ENCODE peak calls at places on chromosomes 4 and X, in six cellular contexts. B is mammary epithelial cell; C is GM12878; A is CD8-positive, alpha-beta T cell; R is MM.1S; Z is mucosa of descending colon. Y is an unnamed sample.
A peak's percentile ranks its signal among the peaks of the same experiment; 100 is the strongest.

GRCh38 chr4:100299441-100299840 is 109.2 kb upstream of the DDIT4L start:
- DNase-seq in R (no peak), C (no peak), B (peak; percentile 6), A (no peak), Z (no peak), Y (no peak)

GRCh38 chr4:13413719-13414437 is 70.3 kb downstream of the RAB28 start:
- DNase-seq in Z (no peak), C (no peak), R (no peak), A (no peak), B (no peak), Y (no peak)

GRCh38 chr4:158535130-158535614 is 13.5 kb downstream of the RXFP1 start:
- DNase-seq in B (peak; percentile 70), C (no peak), Z (no peak), R (peak; percentile 70), A (no peak), Y (peak; percentile 16)

GRCh38 chr4:153257966-153258365 is 53.7 kb downstream of the TRIM2 start:
- DNase-seq in Z (no peak), B (no peak), R (no peak), C (no peak), A (no peak), Y (no peak)

GRCh38 chr4:8189551-8190466 is 9.3 kb upstream of the SH3TC1 start:
- DNase-seq in B (no peak), A (no peak), C (no peak), R (no peak), Z (no peak), Y (no peak)

GRCh38 chrX:50154429-50154828 is 46.4 kb downstream of the AKAP4 start:
- DNase-seq in Z (no peak), B (no peak), R (no peak), A (no peak), C (no peak), Y (no peak)

GRCh38 chr4:99986792-99987191 is 36.7 kb upstream of the H2AZ1 start:
- DNase-seq in A (no peak), C (peak; percentile 3), B (no peak), R (peak; percentile 57), Z (no peak), Y (no peak)

GRCh38 chr4:101846550-101846949 is 56.0 kb downstream of the BANK1 start:
- DNase-seq in C (no peak), A (no peak), B (peak; percentile 35), R (no peak), Z (no peak), Y (no peak)

GRCh38 chr4:92677805-92678204 is 374.0 kb downstream of the GRID2 start:
- DNase-seq in C (no peak), Z (no peak), R (no peak), B (no peak), A (no peak), Y (no peak)

GRCh38 chr4:122997463-122998101 is 75.2 kb upstream of the NUDT6 start:
- DNase-seq in B (peak; percentile 20), R (no peak), A (no peak), C (no peak), Z (no peak), Y (no peak)

GRCh38 chr4:6893449-6894085 is 16.1 kb upstream of the TBC1D14 start:
- DNase-seq in R (no peak), A (no peak), B (no peak), Z (peak; percentile 57), C (no peak), Y (peak; percentile 73)

GRCh38 chrX:7828594-7828993 is 14.4 kb upstream of the VCX start:
- DNase-seq in B (no peak), Z (no peak), A (no peak), C (no peak), R (no peak), Y (peak; percentile 48)

GRCh38 chrX:107565916-107566602 is 62.3 kb upstream of the PRPS1 start:
- DNase-seq in A (no peak), R (no peak), C (no peak), Z (no peak), B (peak; percentile 51), Y (peak; percentile 4)

GRCh38 chr4:170391066-170391754 is 301.5 kb upstream of the AADAT start:
- DNase-seq in C (no peak), Z (no peak), R (no peak), A (no peak), B (peak; percentile 84), Y (peak; percentile 26)

GRCh38 chrX:104315555-104315954 is 60.8 kb upstream of the ESX1 start:
- DNase-seq in Z (no peak), A (no peak), B (peak; percentile 59), R (no peak), C (no peak), Y (no peak)

GRCh38 chrX:106726485-106727437 is at the start of gene RNF128:
- DNase-seq in R (peak; percentile 9), Z (peak; percentile 86), B (peak; percentile 62), A (no peak), C (no peak), Y (no peak)

GRCh38 chrX:143571521-143571920 is 54.2 kb upstream of the SPANXN3 start:
- DNase-seq in C (no peak), A (no peak), R (no peak), B (no peak), Z (no peak), Y (no peak)

GRCh38 chrX:43939187-43939926 is 33.8 kb downstream of the NDP start:
- DNase-seq in B (no peak), A (no peak), C (no peak), R (no peak), Z (no peak), Y (no peak)

GRCh38 chr4:42750831-42751230 is 93.9 kb upstream of the ATP8A1 start:
- DNase-seq in B (no peak), R (no peak), Z (no peak), A (no peak), C (no peak), Y (no peak)

GRCh38 chr4:2259036-2259540 is 2.8 kb downstream of the MXD4 start:
- DNase-seq in Z (peak; percentile 14), C (no peak), R (no peak), B (no peak), A (peak; percentile 8), Y (no peak)

GRCh38 chr4:34094114-34094513 is 2150.2 kb downstream of the ARAP2 start:
- DNase-seq in A (no peak), C (no peak), B (no peak), Z (no peak), R (no peak), Y (no peak)

GRCh38 chr4:36677122-36677521 is 395.7 kb downstream of the DTHD1 start:
- DNase-seq in Z (no peak), A (no peak), R (no peak), C (no peak), B (no peak), Y (no peak)

GRCh38 chrX:29447867-29448266 is 767.5 kb upstream of the MAGEB2 start:
- DNase-seq in R (no peak), A (no peak), C (no peak), B (no peak), Z (no peak), Y (no peak)

GRCh38 chr4:157819693-157820464 is 352.9 kb downstream of the GASK1B start:
- DNase-seq in B (no peak), A (no peak), C (no peak), Z (no peak), R (no peak), Y (no peak)

GRCh38 chrX:130120321-130120731 is 10.0 kb upstream of the ELF4 start:
- DNase-seq in B (no peak), R (no peak), Z (no peak), A (no peak), C (no peak), Y (peak; percentile 85)

GRCh38 chr4:147801820-147802219 is 69.9 kb downstream of the ARHGAP10 start:
- DNase-seq in A (no peak), R (no peak), Z (no peak), C (no peak), B (no peak), Y (no peak)

GRCh38 chr4:147487616-147488015 is 6.7 kb downstream of the EDNRA start:
- DNase-seq in Z (no peak), C (no peak), B (no peak), A (no peak), R (no peak), Y (no peak)

GRCh38 chr4:155995069-155995468 is 41.4 kb upstream of the CTSO start:
- DNase-seq in B (no peak), Z (no peak), A (no peak), R (no peak), C (no peak), Y (no peak)

GRCh38 chr4:155999743-156000142 is 46.1 kb upstream of the CTSO start:
- DNase-seq in B (no peak), A (no peak), R (no peak), C (no peak), Z (no peak), Y (no peak)
- TF ChIP-seq CTCF in B (peak; percentile 22), A (no peak), R (no peak), C (peak; percentile 17), Z (no peak), Y (no peak)

DNA sequence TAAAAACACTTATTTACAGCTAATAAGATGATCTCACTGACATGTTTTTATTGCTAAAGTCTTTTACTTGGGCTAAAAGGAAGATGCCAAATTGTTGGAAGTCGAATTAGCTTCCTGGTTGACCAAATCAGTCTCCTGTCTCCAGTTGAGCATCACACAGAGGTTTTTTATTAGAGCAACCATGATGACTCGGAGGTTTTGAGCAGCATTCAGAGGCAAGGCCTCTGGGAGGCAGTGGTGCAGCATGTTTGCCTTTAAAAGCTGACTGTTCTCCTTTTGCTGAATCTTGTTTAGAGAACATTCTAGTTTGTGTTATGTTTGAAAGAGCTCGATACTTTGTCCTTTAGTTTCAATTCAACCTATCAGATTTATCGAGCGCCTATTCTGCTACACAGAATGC is 2.1 kb downstream of the UCHL1 start:
- DNase-seq in C (no peak), B (peak; percentile 38), Z (no peak), A (no peak), R (peak; percentile 68), Y (peak; percentile 69)
- TF ChIP-seq CTCF in C (peak; percentile 30), B (peak; percentile 50), Z (no peak), A (no peak), R (peak; percentile 58), Y (peak; percentile 44)

GRCh38 chr4:146175541-146176453 is at the start of gene LSM6:
- DNase-seq in B (peak; percentile 83), A (peak; percentile 79), Z (peak; percentile 93), C (peak; percentile 36), R (peak; percentile 89), Y (peak; percentile 84)
- TF ChIP-seq CTCF in B (no peak), A (no peak), Z (no peak), C (no peak), R (peak; percentile 6), Y (no peak)

DNA sequence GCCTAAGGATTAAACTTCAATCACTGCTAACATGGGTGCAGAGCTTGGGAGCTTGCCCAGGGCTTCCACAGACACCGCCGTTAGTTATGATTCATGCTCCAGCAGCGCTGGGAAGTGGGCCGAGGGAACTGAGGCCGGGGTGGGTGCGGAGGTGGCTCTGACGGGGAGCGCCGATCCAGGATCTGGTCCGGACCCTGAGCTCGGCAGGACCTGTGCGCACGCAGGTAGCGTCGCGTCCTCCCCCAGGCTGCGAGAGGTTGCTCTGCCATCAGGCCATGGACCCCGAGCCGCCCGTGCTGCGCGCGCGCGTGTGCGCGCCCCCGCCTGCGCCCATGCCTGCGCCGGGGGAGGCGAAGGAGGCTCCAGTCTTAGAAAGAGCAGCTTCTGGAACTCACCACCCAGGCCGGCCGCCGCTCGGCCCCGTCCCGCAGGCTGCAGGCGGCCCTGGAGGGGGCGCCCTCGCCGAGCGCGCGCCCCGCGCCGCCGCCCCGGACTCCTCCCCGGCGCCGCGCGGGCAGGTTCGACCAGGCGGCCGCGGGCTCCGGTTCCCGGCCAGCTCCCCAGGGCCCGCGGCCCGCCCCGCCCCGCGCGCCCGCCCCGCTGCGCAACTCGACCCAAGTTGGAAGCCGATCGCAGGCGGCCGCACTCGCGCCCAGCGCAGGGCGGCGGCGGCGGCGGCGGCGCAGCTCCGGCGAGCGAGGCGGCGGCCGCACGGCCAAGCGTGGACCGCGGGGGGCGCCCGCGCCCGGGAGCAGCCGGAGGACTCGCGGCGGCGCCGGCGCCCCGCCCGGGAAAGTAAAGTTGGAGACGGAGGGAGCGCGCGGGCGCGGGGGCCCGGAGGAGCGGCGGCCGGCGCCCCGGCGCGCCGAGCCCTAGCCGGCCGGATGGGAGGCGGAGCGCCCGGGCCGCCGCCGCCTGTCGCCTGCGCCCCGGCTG is 646 bp upstream of the ADRA2C start:
- DNase-seq in C (no peak), A (no peak), B (peak; percentile 33), Z (peak; percentile 56), R (no peak), Y (no peak)
- TF ChIP-seq CTCF in C (no peak), A (no peak), B (no peak), Z (no peak), R (no peak), Y (no peak)